ENCODE peak calls at places on chromosomes 5 and 9, in nine cellular contexts. H, G, N, W, B, M, V, K and T are unnamed samples.

GRCh38 chr5:86757824-86758223 is 140.1 kb downstream of the COX7C start:
- DNase-seq in G (no peak), W (no peak), B (no peak), N (peak), M (no peak), V (no peak), H (no peak), K (no peak), T (no peak)

GRCh38 chr5:71887680-71888079 is 168.6 kb downstream of the CARTPT start:
- DNase-seq in H (no peak), M (no peak), B (no peak), N (peak), W (no peak), G (no peak), K (no peak), V (no peak), T (no peak)

GRCh38 chr9:114671605-114672004 is 10.4 kb downstream of the TEX48 start:
- DNase-seq in B (no peak), K (no peak), V (no peak), H (no peak), M (no peak), N (no peak), G (peak), W (no peak), T (no peak)

GRCh38 chr5:135739383-135739961 is 95.0 kb upstream of the SLC25A48 start:
- DNase-seq in V (no peak), G (no peak), M (no peak), N (no peak), W (peak), B (peak), K (no peak), H (no peak), T (no peak)

GRCh38 chr5:5536871-5537270 is 114.4 kb downstream of the ICE1 start:
- DNase-seq in W (no peak), V (no peak), N (no peak), G (no peak), K (no peak), M (no peak), B (no peak), H (no peak), T (no peak)

GRCh38 chr9:89436963-89437625 is 60.8 kb downstream of the SEMA4D start:
- DNase-seq in K (peak), V (peak), H (no peak), B (no peak), W (no peak), N (no peak), G (peak), M (peak), T (no peak)

GRCh38 chr9:121984726-121985402 is 108.2 kb downstream of the TTLL11 start:
- DNase-seq in W (no peak), K (no peak), H (no peak), M (no peak), N (peak), B (no peak), G (no peak), V (no peak), T (no peak)

GRCh38 chr9:93332317-93332716 is 119.2 kb upstream of the FAM120A start:
- DNase-seq in G (no peak), V (no peak), H (no peak), N (no peak), M (no peak), W (no peak), B (no peak), K (no peak), T (no peak)

GRCh38 chr5:147445951-147446350 is 63.9 kb downstream of the DPYSL3 start:
- DNase-seq in G (no peak), W (no peak), K (no peak), N (no peak), B (no peak), H (no peak), M (no peak), V (no peak), T (no peak)

GRCh38 chr5:100758780-100759179 is 144.3 kb downstream of the ST8SIA4 start:
- DNase-seq in K (no peak), W (no peak), N (no peak), V (no peak), M (no peak), G (no peak), B (no peak), H (no peak), T (no peak)

GRCh38 chr5:14726066-14726838 is 61.7 kb downstream of the OTULIN start:
- DNase-seq in V (no peak), M (no peak), H (no peak), N (peak), K (no peak), B (no peak), W (no peak), G (no peak), T (no peak)

GRCh38 chr5:157109744-157110143 is 900 bp upstream of the HAVCR2 start:
- DNase-seq in W (no peak), G (no peak), K (no peak), N (no peak), M (no peak), B (no peak), H (no peak), V (no peak), T (no peak)

GRCh38 chr5:135426102-135427082 is 20.8 kb downstream of the DCANP1 start:
- DNase-seq in M (no peak), G (no peak), V (no peak), K (no peak), B (no peak), N (peak), W (no peak), H (no peak), T (no peak)

GRCh38 chr9:78298046-78298511 is 1.2 kb downstream of the PSAT1 start:
- DNase-seq in G (no peak), B (no peak), H (no peak), M (no peak), V (no peak), N (no peak), W (peak), K (no peak), T (no peak)

GRCh38 chr5:10831416-10831815 is 70.4 kb upstream of the DAP start:
- DNase-seq in M (no peak), G (no peak), H (no peak), B (no peak), N (peak), W (no peak), K (no peak), V (no peak), T (no peak)

GRCh38 chr5:10988637-10989036 is 227.6 kb upstream of the DAP start:
- DNase-seq in G (no peak), N (no peak), W (no peak), M (no peak), V (no peak), B (no peak), K (no peak), H (no peak), T (no peak)

GRCh38 chr5:149803641-149804468 is 73.7 kb downstream of the PPARGC1B start:
- DNase-seq in M (no peak), V (no peak), G (no peak), N (peak), W (no peak), H (peak), K (no peak), B (no peak), T (no peak)

GRCh38 chr9:69246629-69247028 is 72.6 kb downstream of the TJP2 start:
- DNase-seq in H (no peak), G (no peak), B (no peak), V (no peak), N (no peak), K (no peak), W (no peak), M (no peak), T (no peak)

GRCh38 chr9:80615964-80616363 is 1044.2 kb downstream of the TLE4 start:
- DNase-seq in W (no peak), V (no peak), H (no peak), B (no peak), K (no peak), M (no peak), N (peak), G (no peak), T (no peak)

GRCh38 chr9:112487008-112487798 is 576 bp downstream of the KIAA1958 start:
- DNase-seq in G (peak), V (peak), H (peak), W (peak), N (peak), K (peak), M (no peak), B (peak), T (peak)

GRCh38 chr9:69066955-69067354 is 31.4 kb downstream of the FXN start:
- DNase-seq in M (no peak), V (no peak), H (no peak), K (no peak), G (no peak), N (no peak), B (no peak), W (no peak), T (no peak)

GRCh38 chr5:150309101-150309897 is 6.6 kb upstream of the ARSI start:
- DNase-seq in G (no peak), M (no peak), H (no peak), N (no peak), B (no peak), W (no peak), K (no peak), V (no peak), T (no peak)

GRCh38 chr5:171492781-171493180 is 73.3 kb downstream of the FGF18 start:
- DNase-seq in N (no peak), K (no peak), G (no peak), B (no peak), H (no peak), M (no peak), W (no peak), V (no peak), T (no peak)

GRCh38 chr5:171494452-171495121 is 75.1 kb downstream of the FGF18 start:
- DNase-seq in N (peak), V (no peak), W (peak), H (peak), M (no peak), K (no peak), G (no peak), B (peak), T (peak)

GRCh38 chr5:171496431-171496830 is 77.0 kb downstream of the FGF18 start:
- DNase-seq in W (no peak), V (no peak), N (no peak), B (no peak), M (no peak), H (no peak), G (no peak), K (no peak), T (no peak)

GRCh38 chr5:171493646-171494393 is 74.4 kb downstream of the FGF18 start:
- DNase-seq in G (no peak), M (no peak), N (no peak), K (no peak), H (no peak), W (no peak), B (no peak), V (no peak), T (no peak)

GRCh38 chr5:171495122-171495700 is 75.8 kb downstream of the FGF18 start:
- DNase-seq in N (no peak), W (no peak), H (no peak), K (no peak), M (no peak), G (no peak), V (no peak), B (no peak), T (peak)
- H3K27ac ChIP-seq in N (peak), W (peak), H (peak), K (no peak), M (peak), G (peak), V (peak), B (no peak), T (peak)

GRCh38 chr5:1344975-1345838 is at the start of gene CLPTM1L:
- DNase-seq in B (peak), G (peak), V (peak), K (peak), M (peak), W (peak), H (peak), N (peak), T (peak)

GRCh38 chr5:1342268-1342667 is 2.6 kb downstream of the CLPTM1L start:
- DNase-seq in V (no peak), G (no peak), M (no peak), K (peak), N (no peak), B (no peak), H (no peak), W (no peak), T (no peak)

GRCh38 chr5:1345876-1346626 is 1.2 kb upstream of the CLPTM1L start:
- DNase-seq in H (no peak), M (no peak), V (no peak), W (no peak), K (peak), N (no peak), G (no peak), B (no peak), T (no peak)

GRCh38 chr5:1343315-1343751 is 1.6 kb downstream of the CLPTM1L start:
- DNase-seq in M (no peak), N (no peak), W (no peak), V (no peak), H (no peak), G (peak), B (peak), K (peak), T (no peak)

GRCh38 chr5:1343931-1344901 is 683 bp downstream of the CLPTM1L start:
- DNase-seq in M (no peak), G (no peak), N (peak), K (peak), V (no peak), B (peak), H (no peak), W (no peak), T (peak)
- TF ChIP-seq POLR2A in M (no peak), G (no peak), N (no peak), K (no peak), V (no peak), B (no peak), H (no peak), W (no peak), T (no peak)

GRCh38 chr5:1110930-1111726 is 735 bp downstream of the SLC12A7 start:
- DNase-seq in K (no peak), G (no peak), M (no peak), V (no peak), B (no peak), W (no peak), N (no peak), H (no peak), T (no peak)
- H3K27ac ChIP-seq in K (peak), G (peak), M (peak), V (peak), B (peak), W (peak), N (peak), H (peak), T (peak)

GRCh38 chr5:54520438-54520846 is 2.9 kb downstream of the SNX18 start:
- DNase-seq in N (peak), K (no peak), B (no peak), G (peak), H (no peak), W (no peak), V (no peak), M (no peak), T (peak)
- TF ChIP-seq POLR2A in N (peak), K (no peak), B (no peak), G (no peak), H (peak), W (no peak), V (no peak), M (no peak), T (no peak)

DNA sequence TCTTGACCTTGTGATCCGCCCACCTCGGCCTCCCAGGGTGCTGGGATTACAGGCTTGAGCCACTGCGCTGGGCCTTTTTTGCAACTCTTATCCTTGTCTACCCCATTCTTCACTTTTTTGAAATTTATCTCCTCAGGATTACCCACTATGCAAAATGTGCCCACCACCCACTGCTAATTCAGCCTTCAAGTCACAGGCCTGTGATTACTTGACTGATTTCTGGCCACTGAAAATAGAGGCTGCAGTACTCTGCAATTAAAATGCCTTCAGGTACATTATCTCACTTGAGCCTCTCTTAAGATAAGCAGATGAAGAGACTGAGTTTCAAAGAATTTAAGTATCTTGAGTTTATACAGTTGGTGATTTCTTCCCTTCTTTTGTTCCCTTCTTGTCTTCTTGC is 112.4 kb upstream of the SPATA31D4 start:
- DNase-seq in M (no peak), B (no peak), N (no peak), K (no peak), H (no peak), V (no peak), G (no peak), W (no peak), T (no peak)
- H3K27ac ChIP-seq in M (no peak), B (no peak), N (no peak), K (no peak), H (no peak), V (no peak), G (no peak), W (no peak), T (no peak)

GRCh38 chr5:176647030-176647869 is at the start of gene TSPAN17:
- DNase-seq in H (peak), V (peak), W (peak), K (peak), N (peak), B (peak), G (peak), M (peak), T (peak)
- TF ChIP-seq POLR2A in H (peak), V (peak), W (peak), K (peak), N (peak), B (peak), G (no peak), M (no peak), T (peak)

GRCh38 chr5:173668910-173669309 is 52.5 kb upstream of the BOD1 start:
- DNase-seq in W (peak), N (no peak), K (no peak), G (no peak), H (no peak), B (no peak), M (no peak), V (no peak), T (no peak)

GRCh38 chr5:173669483-173669882 is 53.0 kb upstream of the BOD1 start:
- DNase-seq in H (no peak), N (no peak), G (peak), B (no peak), M (no peak), W (peak), K (no peak), V (no peak), T (no peak)

GRCh38 chr5:173671121-173671949 is 54.9 kb upstream of the BOD1 start:
- DNase-seq in G (peak), M (no peak), W (peak), B (peak), V (peak), H (no peak), K (no peak), N (no peak), T (peak)

GRCh38 chr5:173670130-173670591 is 53.7 kb upstream of the BOD1 start:
- DNase-seq in M (no peak), G (peak), V (no peak), N (peak), W (peak), K (no peak), B (no peak), H (no peak), T (no peak)

DNA sequence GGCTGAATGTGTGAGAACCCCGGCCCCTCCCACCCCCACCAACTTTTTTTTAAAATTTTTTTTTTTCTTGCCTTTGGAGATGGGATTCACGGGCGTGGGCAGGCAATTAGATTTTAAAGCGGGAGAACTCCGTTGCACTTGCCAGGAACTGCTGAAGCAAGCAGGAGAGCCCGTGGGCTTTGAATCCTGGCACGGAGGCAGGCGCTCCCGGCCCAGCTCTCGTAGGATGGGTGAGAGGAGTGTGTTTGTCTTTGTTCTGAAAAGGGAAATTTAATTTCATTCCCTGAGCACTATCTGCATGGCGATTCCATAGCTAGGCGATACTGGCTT is 54.3 kb upstream of the BOD1 start:
- DNase-seq in N (no peak), M (no peak), G (no peak), B (no peak), W (no peak), H (no peak), V (no peak), K (no peak), T (peak)
- H3K27ac ChIP-seq in N (no peak), M (peak), G (peak), B (peak), W (peak), H (no peak), V (peak), K (no peak), T (peak)